ENCODE peak calls at places on chromosomes 6 and 20, in six cellular contexts. C, J, B, H, N and X are unnamed samples.

GRCh38 chr6:57019434-57019833 is 27.1 kb upstream of the KIAA1586 start:
- DNase-seq in C (no peak), J (no peak), B (no peak), H (no peak), N (no peak), X (no peak)

GRCh38 chr6:166928644-166929515 is 27.5 kb downstream of the RNASET2 start:
- DNase-seq in C (no peak), J (no peak), B (no peak), H (no peak), N (no peak), X (no peak)

GRCh38 chr20:25039697-25040437 is 18.1 kb downstream of the ACSS1 start:
- DNase-seq in C (peak; percentile 58), J (peak; percentile 93), B (peak; percentile 89), H (peak; percentile 91), N (no peak), X (no peak)

GRCh38 chr6:110415297-110415916 is at the start of gene DDO:
- DNase-seq in C (peak; percentile 93), J (peak; percentile 95), B (peak; percentile 6), H (peak; percentile 87), N (no peak), X (no peak)

GRCh38 chr6:138572200-138572875 is 73.0 kb upstream of the NHSL1 start:
- DNase-seq in C (peak; percentile 73), J (peak; percentile 74), B (peak; percentile 86), H (peak; percentile 84), N (no peak), X (no peak)

GRCh38 chr6:34901930-34902329 is 12.9 kb downstream of the ANKS1A start:
- DNase-seq in C (no peak), J (no peak), B (no peak), H (no peak), N (no peak), X (no peak)

GRCh38 chr6:165854061-165854862 is 191.2 kb upstream of the PDE10A start:
- DNase-seq in C (no peak), J (no peak), B (no peak), H (no peak), N (no peak), X (no peak)

GRCh38 chr6:136429681-136430080 is 120.5 kb downstream of the MAP7 start:
- DNase-seq in C (no peak), J (no peak), B (no peak), H (no peak), N (no peak), X (no peak)

GRCh38 chr6:79610301-79611009 is 20.7 kb upstream of the SH3BGRL2 start:
- DNase-seq in C (no peak), J (no peak), B (no peak), H (no peak), N (no peak), X (no peak)

GRCh38 chr20:45306431-45306982 is at the start of gene RBPJL:
- DNase-seq in C (no peak), J (peak; percentile 94), B (no peak), H (no peak), N (peak; percentile 38), X (peak; percentile 50)

GRCh38 chr6:63268574-63268973 is 51.2 kb downstream of the LGSN start:
- DNase-seq in C (no peak), J (no peak), B (no peak), H (no peak), N (no peak), X (no peak)

GRCh38 chr6:143676437-143677045 is 1.2 kb upstream of the PHACTR2 start:
- DNase-seq in C (no peak), J (no peak), B (no peak), H (no peak), N (no peak), X (no peak)

GRCh38 chr6:121516331-121516730 is 80.9 kb downstream of the GJA1 start:
- DNase-seq in C (no peak), J (no peak), B (no peak), H (no peak), N (no peak), X (no peak)

GRCh38 chr6:119037941-119038623 is 40.4 kb downstream of the FAM184A start:
- DNase-seq in C (no peak), J (no peak), B (no peak), H (no peak), N (no peak), X (no peak)

GRCh38 chr20:53050338-53050737 is 78.2 kb downstream of the TSHZ2 start:
- DNase-seq in C (no peak), J (no peak), B (no peak), H (no peak), N (no peak), X (no peak)

GRCh38 chr20:22931653-22932052 is 103.5 kb upstream of the SSTR4 start:
- DNase-seq in C (no peak), J (no peak), B (no peak), H (no peak), N (no peak), X (no peak)

GRCh38 chr6:53066059-53066406 is 829 bp downstream of the FBXO9 start:
- DNase-seq in C (peak; percentile 44), J (peak; percentile 57), B (no peak), H (no peak), N (peak; percentile 14), X (no peak)

GRCh38 chr20:17910828-17911294 is 57.7 kb downstream of the SNX5 start:
- DNase-seq in C (no peak), J (no peak), B (peak; percentile 94), H (peak; percentile 84), N (no peak), X (no peak)

GRCh38 chr20:45545754-45546453 is 1.3 kb downstream of the EPPIN start:
- DNase-seq in C (peak; percentile 1), J (no peak), B (no peak), H (no peak), N (no peak), X (no peak)

GRCh38 chr6:68778356-68779020 is 143.4 kb downstream of the ADGRB3 start:
- DNase-seq in C (peak; percentile 79), J (no peak), B (peak; percentile 59), H (no peak), N (no peak), X (no peak)

GRCh38 chr6:146650799-146651481 is 52.2 kb downstream of the ADGB start:
- DNase-seq in C (no peak), J (no peak), B (no peak), H (no peak), N (no peak), X (no peak)

GRCh38 chr6:10383312-10384063 is 31.4 kb downstream of the TFAP2A start:
- DNase-seq in C (no peak), J (no peak), B (no peak), H (no peak), N (no peak), X (no peak)

GRCh38 chr20:35511814-35512420 is 17.5 kb downstream of the C20orf173 start:
- DNase-seq in C (peak; percentile 38), J (no peak), B (peak; percentile 35), H (no peak), N (no peak), X (no peak)

GRCh38 chr6:162814417-162814988 is 86.7 kb downstream of the PACRG start:
- DNase-seq in C (no peak), J (no peak), B (no peak), H (no peak), N (no peak), X (no peak)

GRCh38 chr6:37882724-37883413 is 63.3 kb downstream of the ZFAND3 start:
- DNase-seq in C (no peak), J (no peak), B (peak; percentile 76), H (no peak), N (no peak), X (no peak)

GRCh38 chr6:154106251-154106650 is 67.2 kb downstream of the OPRM1 start:
- DNase-seq in C (no peak), J (no peak), B (no peak), H (no peak), N (no peak), X (no peak)

GRCh38 chr20:45012682-45013302 is 46.5 kb downstream of the STK4 start:
- DNase-seq in C (no peak), J (no peak), B (no peak), H (no peak), N (no peak), X (no peak)

GRCh38 chr6:168345896-168346754 is 26.5 kb upstream of the DACT2 start:
- DNase-seq in C (no peak), J (no peak), B (no peak), H (no peak), N (no peak), X (no peak)

GRCh38 chr20:18902181-18902725 is 88.7 kb downstream of the SCP2D1 start:
- DNase-seq in C (no peak), J (no peak), B (no peak), H (no peak), N (no peak), X (no peak)

GRCh38 chr6:168274046-168274952 is 45.3 kb downstream of the DACT2 start:
- DNase-seq in C (no peak), J (peak; percentile 59), B (no peak), H (no peak), N (no peak), X (no peak)

GRCh38 chr6:89475634-89476033 is 42.7 kb downstream of the ANKRD6 start:
- DNase-seq in C (no peak), J (no peak), B (peak; percentile 13), H (no peak), N (no peak), X (no peak)

GRCh38 chr6:148348778-148349177 is 6.1 kb downstream of the SASH1 start:
- DNase-seq in C (no peak), J (no peak), B (no peak), H (no peak), N (no peak), X (no peak)

GRCh38 chr6:162343902-162344226 is 383.7 kb downstream of the PRKN start:
- DNase-seq in C (peak; percentile 42), J (peak; percentile 28), B (peak; percentile 29), H (no peak), N (no peak), X (no peak)

GRCh38 chr6:57097596-57097995 is 7.6 kb downstream of the ZNF451 start:
- DNase-seq in C (no peak), J (no peak), B (no peak), H (no peak), N (no peak), X (no peak)

GRCh38 chr20:25452333-25452732 is 44.9 kb downstream of the GINS1 start:
- DNase-seq in C (peak; percentile 22), J (no peak), B (no peak), H (no peak), N (no peak), X (no peak)

GRCh38 chr6:104829183-104829958 is 30.3 kb downstream of the HACE1 start:
- DNase-seq in C (no peak), J (no peak), B (no peak), H (no peak), N (no peak), X (no peak)